ENCODE peak calls at places on chromosome 15, in five cellular contexts. One of them, this sample, is unnamed.

GRCh38 chr15:71276355-71276665 is 161.0 kb downstream of the THSD4 start:
- DNase-seq in KBM-7: no peak
- DNase-seq in neuronal stem cell: no peak
- DNase-seq in nucleus accumbens: no peak
- DNase-seq in right cardiac atrium: no peak
- DNase-seq in this sample: no peak

GRCh38 chr15:56918907-56919707 is 663 bp downstream of the TCF12 start:
- DNase-seq in KBM-7: no peak
- DNase-seq in neuronal stem cell: peak
- DNase-seq in nucleus accumbens: peak
- DNase-seq in right cardiac atrium: peak
- DNase-seq in this sample: peak

GRCh38 chr15:63888146-63888545 is 54.4 kb upstream of the HERC1 start:
- DNase-seq in KBM-7: no peak
- DNase-seq in neuronal stem cell: no peak
- DNase-seq in nucleus accumbens: peak
- DNase-seq in right cardiac atrium: no peak
- DNase-seq in this sample: no peak

GRCh38 chr15:95300958-95301357 is 1029.5 kb upstream of the NR2F2 start:
- DNase-seq in KBM-7: no peak
- DNase-seq in neuronal stem cell: no peak
- DNase-seq in nucleus accumbens: no peak
- DNase-seq in right cardiac atrium: no peak
- DNase-seq in this sample: no peak

GRCh38 chr15:98650871-98651481 is 2.6 kb downstream of the IGF1R start:
- DNase-seq in KBM-7: no peak
- DNase-seq in neuronal stem cell: no peak
- DNase-seq in nucleus accumbens: no peak
- DNase-seq in right cardiac atrium: peak
- DNase-seq in this sample: peak

GRCh38 chr15:81279621-81280051 is 44.3 kb downstream of the STARD5 start:
- DNase-seq in KBM-7: no peak
- DNase-seq in neuronal stem cell: no peak
- DNase-seq in nucleus accumbens: no peak
- DNase-seq in right cardiac atrium: no peak
- DNase-seq in this sample: no peak

GRCh38 chr15:62742409-62743171 is 300.0 kb upstream of the TPM1 start:
- DNase-seq in KBM-7: peak
- DNase-seq in neuronal stem cell: peak
- DNase-seq in nucleus accumbens: no peak
- DNase-seq in right cardiac atrium: peak
- DNase-seq in this sample: peak

GRCh38 chr15:72554471-72555425 is 80.6 kb downstream of the ARIH1 start:
- DNase-seq in KBM-7: no peak
- DNase-seq in neuronal stem cell: no peak
- DNase-seq in nucleus accumbens: no peak
- DNase-seq in right cardiac atrium: no peak
- DNase-seq in this sample: no peak

GRCh38 chr15:45454825-45455224 is 67.7 kb downstream of the SLC30A4 start:
- DNase-seq in KBM-7: peak
- DNase-seq in neuronal stem cell: no peak
- DNase-seq in nucleus accumbens: no peak
- DNase-seq in right cardiac atrium: peak
- DNase-seq in this sample: peak

GRCh38 chr15:41832875-41833274 is 5.0 kb downstream of the JMJD7 start:
- DNase-seq in KBM-7: peak
- DNase-seq in neuronal stem cell: no peak
- DNase-seq in nucleus accumbens: no peak
- DNase-seq in right cardiac atrium: peak
- DNase-seq in this sample: no peak

GRCh38 chr15:43920815-43921214 is 94.0 kb downstream of the WDR76 start:
- DNase-seq in KBM-7: no peak
- DNase-seq in neuronal stem cell: no peak
- DNase-seq in nucleus accumbens: no peak
- DNase-seq in right cardiac atrium: no peak
- DNase-seq in this sample: no peak

GRCh38 chr15:92797168-92798052 is 102.7 kb upstream of the CHD2 start:
- DNase-seq in KBM-7: peak
- DNase-seq in neuronal stem cell: peak
- DNase-seq in nucleus accumbens: no peak
- DNase-seq in right cardiac atrium: no peak
- DNase-seq in this sample: no peak

GRCh38 chr15:89230277-89230676 is 8.9 kb upstream of the RLBP1 start:
- DNase-seq in KBM-7: no peak
- DNase-seq in neuronal stem cell: no peak
- DNase-seq in nucleus accumbens: no peak
- DNase-seq in right cardiac atrium: no peak
- DNase-seq in this sample: no peak

GRCh38 chr15:79623488-79623887 is 191.4 kb downstream of the MINAR1 start:
- DNase-seq in KBM-7: no peak
- DNase-seq in neuronal stem cell: no peak
- DNase-seq in nucleus accumbens: no peak
- DNase-seq in right cardiac atrium: no peak
- DNase-seq in this sample: no peak

GRCh38 chr15:39850436-39850835 is 67.8 kb upstream of the FSIP1 start:
- DNase-seq in KBM-7: no peak
- DNase-seq in neuronal stem cell: no peak
- DNase-seq in nucleus accumbens: no peak
- DNase-seq in right cardiac atrium: no peak
- DNase-seq in this sample: no peak

GRCh38 chr15:89389841-89390603 is 55.4 kb upstream of the POLG start:
- DNase-seq in KBM-7: no peak
- DNase-seq in neuronal stem cell: no peak
- DNase-seq in nucleus accumbens: no peak
- DNase-seq in right cardiac atrium: no peak
- DNase-seq in this sample: no peak

GRCh38 chr15:98085003-98085639 is 124.6 kb downstream of the ARRDC4 start:
- DNase-seq in KBM-7: peak
- DNase-seq in neuronal stem cell: peak
- DNase-seq in nucleus accumbens: peak
- DNase-seq in right cardiac atrium: no peak
- DNase-seq in this sample: no peak

GRCh38 chr15:52150878-52151277 is 38.3 kb upstream of the BCL2L10 start:
- DNase-seq in KBM-7: no peak
- DNase-seq in neuronal stem cell: no peak
- DNase-seq in nucleus accumbens: no peak
- DNase-seq in right cardiac atrium: no peak
- DNase-seq in this sample: no peak

GRCh38 chr15:76147906-76148553 is 88.2 kb downstream of the TMEM266 start:
- DNase-seq in KBM-7: peak
- DNase-seq in neuronal stem cell: peak
- DNase-seq in nucleus accumbens: peak
- DNase-seq in right cardiac atrium: peak
- DNase-seq in this sample: peak

GRCh38 chr15:24962880-24963279 is 8.1 kb downstream of the SNRPN start:
- DNase-seq in KBM-7: no peak
- DNase-seq in neuronal stem cell: no peak
- DNase-seq in nucleus accumbens: no peak
- DNase-seq in right cardiac atrium: no peak
- DNase-seq in this sample: no peak

GRCh38 chr15:101322849-101323477 is 27.9 kb upstream of the SNRPA1 start:
- DNase-seq in KBM-7: no peak
- DNase-seq in neuronal stem cell: no peak
- DNase-seq in nucleus accumbens: no peak
- DNase-seq in right cardiac atrium: no peak
- DNase-seq in this sample: no peak

GRCh38 chr15:98154863-98155262 is 194.4 kb downstream of the ARRDC4 start:
- DNase-seq in KBM-7: no peak
- DNase-seq in neuronal stem cell: no peak
- DNase-seq in nucleus accumbens: no peak
- DNase-seq in right cardiac atrium: no peak
- DNase-seq in this sample: no peak

GRCh38 chr15:39920510-39921273 is 626 bp upstream of the GPR176 start:
- DNase-seq in KBM-7: peak
- DNase-seq in neuronal stem cell: peak
- DNase-seq in nucleus accumbens: peak
- DNase-seq in right cardiac atrium: peak
- DNase-seq in this sample: peak

GRCh38 chr15:27086146-27086545 is 115.2 kb downstream of the GABRG3 start:
- DNase-seq in KBM-7: no peak
- DNase-seq in neuronal stem cell: no peak
- DNase-seq in nucleus accumbens: no peak
- DNase-seq in right cardiac atrium: no peak
- DNase-seq in this sample: no peak

GRCh38 chr15:77607111-77607893 is 25.4 kb downstream of the LINGO1 start:
- DNase-seq in KBM-7: no peak
- DNase-seq in neuronal stem cell: no peak
- DNase-seq in nucleus accumbens: peak
- DNase-seq in right cardiac atrium: no peak
- DNase-seq in this sample: peak

GRCh38 chr15:68228143-68228970 is 1.2 kb downstream of the CLN6 start:
- DNase-seq in KBM-7: peak
- DNase-seq in neuronal stem cell: no peak
- DNase-seq in nucleus accumbens: no peak
- DNase-seq in right cardiac atrium: no peak
- DNase-seq in this sample: no peak

GRCh38 chr15:91524534-91524933 is 329.0 kb upstream of the SLCO3A1 start:
- DNase-seq in KBM-7: no peak
- DNase-seq in neuronal stem cell: no peak
- DNase-seq in nucleus accumbens: no peak
- DNase-seq in right cardiac atrium: no peak
- DNase-seq in this sample: no peak